ENCODE peak calls at places on chromosomes 12 and 14, in six cellular contexts. E is pancreas; M is HCT116; Z is IMR-90; J is naive thymus-derived CD4-positive, alpha-beta T cell; I is stomach. W is an unnamed sample. For H3K4me1, the result is how much of the 10 kb centered on the place peaks cover.

GRCh38 chr14:64217318-64217717 is 76.9 kb downstream of the ESR2 start:
- DNase-seq in E (no peak), M (no peak), Z (no peak), J (no peak), I (no peak), W (no peak)

GRCh38 chr12:8590842-8591545 is 21.7 kb downstream of the AICDA start:
- DNase-seq in E (no peak), M (no peak), Z (no peak), J (no peak), I (no peak), W (no peak)

GRCh38 chr12:49565119-49565955 is 2.6 kb downstream of the MCRS1 start:
- DNase-seq in E (no peak), M (no peak), Z (no peak), J (no peak), I (no peak), W (no peak)

GRCh38 chr12:56346663-56347062 is 8.0 kb downstream of the IL23A start:
- DNase-seq in E (no peak), M (no peak), Z (no peak), J (no peak), I (no peak), W (no peak)

GRCh38 chr12:14714437-14714836 is 18.0 kb upstream of the GUCY2C start:
- DNase-seq in E (no peak), M (no peak), Z (no peak), J (no peak), I (no peak), W (no peak)

GRCh38 chr12:108720757-108721514 is 10.4 kb downstream of the CORO1C start:
- DNase-seq in E (no peak), M (no peak), Z (no peak), J (no peak), I (no peak), W (no peak)

GRCh38 chr14:95291859-95292542 is 27.7 kb downstream of the CLMN start:
- DNase-seq in E (peak), M (peak), Z (peak), J (no peak), I (peak), W (no peak)

GRCh38 chr12:20588057-20588456 is 107.1 kb upstream of the SLCO1C1 start:
- DNase-seq in E (no peak), M (no peak), Z (no peak), J (no peak), I (no peak), W (no peak)

GRCh38 chr14:102594514-102595175 is 2.2 kb downstream of the RCOR1 start:
- DNase-seq in E (peak), M (peak), Z (peak), J (no peak), I (peak), W (peak)

GRCh38 chr14:50980451-50980850 is 36.2 kb upstream of the PYGL start:
- DNase-seq in E (no peak), M (no peak), Z (no peak), J (no peak), I (no peak), W (no peak)

GRCh38 chr12:131559517-131560516 is 151.1 kb upstream of the SFSWAP start:
- DNase-seq in E (no peak), M (peak), Z (no peak), J (no peak), I (no peak), W (no peak)

GRCh38 chr12:26338574-26339572 is 143.5 kb downstream of the SSPN start:
- DNase-seq in E (no peak), M (peak), Z (peak), J (no peak), I (no peak), W (no peak)

GRCh38 chr14:64707661-64708060 is 3.4 kb downstream of the PLEKHG3 start:
- DNase-seq in E (peak), M (peak), Z (peak), J (no peak), I (no peak), W (no peak)

GRCh38 chr14:31510222-31510621 is 22.4 kb upstream of the GPR33 start:
- DNase-seq in E (no peak), M (peak), Z (peak), J (no peak), I (no peak), W (no peak)

GRCh38 chr12:93624595-93625294 is 52.3 kb downstream of the SOCS2 start:
- DNase-seq in E (no peak), M (peak), Z (peak), J (no peak), I (no peak), W (no peak)

GRCh38 chr12:57276935-57277563 is 26.1 kb upstream of the STAC3 start:
- DNase-seq in E (no peak), M (peak), Z (peak), J (no peak), I (peak), W (no peak)

GRCh38 chr12:52495385-52495784 is 2.3 kb upstream of the KRT6A start:
- DNase-seq in E (no peak), M (peak), Z (no peak), J (no peak), I (no peak), W (no peak)

GRCh38 chr12:93378373-93379310 is 917 bp downstream of the NUDT4 start:
- DNase-seq in E (no peak), M (no peak), Z (peak), J (peak), I (peak), W (peak)

GRCh38 chr14:32252030-32252670 is 49.1 kb upstream of the RNU6-8 start:
- DNase-seq in E (peak), M (peak), Z (peak), J (no peak), I (peak), W (peak)

GRCh38 chr12:93148412-93148811 is 219.3 kb upstream of the EEA1 start:
- DNase-seq in E (no peak), M (no peak), Z (no peak), J (no peak), I (no peak), W (no peak)

GRCh38 chr12:62969695-62970094 is 34.7 kb upstream of the PPM1H start:
- DNase-seq in E (no peak), M (no peak), Z (no peak), J (no peak), I (no peak), W (no peak)

GRCh38 chr14:74965770-74966153 is 10.4 kb upstream of the PGF start:
- DNase-seq in E (no peak), M (no peak), Z (peak), J (no peak), I (no peak), W (no peak)

GRCh38 chr14:35368583-35368982 is 36.0 kb downstream of the NFKBIA start:
- DNase-seq in E (no peak), M (no peak), Z (no peak), J (no peak), I (no peak), W (no peak)

GRCh38 chr12:21818627-21819026 is 44.1 kb upstream of the KCNJ8 start:
- DNase-seq in E (no peak), M (no peak), Z (peak), J (no peak), I (no peak), W (no peak)

DNA sequence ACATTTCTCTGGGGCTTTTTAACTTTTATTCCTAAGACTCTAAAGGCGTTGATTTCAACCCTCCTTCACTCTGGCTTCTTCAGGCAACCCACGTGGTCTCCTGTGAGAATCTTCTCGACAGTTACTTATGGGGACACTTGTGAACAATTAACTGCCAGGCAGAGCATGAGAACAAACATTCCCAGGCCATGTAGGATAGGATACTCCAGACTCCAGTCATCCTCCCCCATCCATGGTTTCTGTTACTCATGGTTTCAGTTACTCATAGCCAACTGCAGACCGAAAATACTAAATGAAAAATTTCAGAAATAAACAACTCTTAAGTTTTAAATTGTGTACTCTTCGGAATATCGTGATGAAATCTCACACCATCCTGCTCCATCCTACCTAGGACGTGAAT is 19.5 kb downstream of the GPR68 start:
- DNase-seq in E (no peak), M (no peak), Z (peak), J (no peak), I (no peak), W (no peak)
- H3K4me1 ChIP-seq in E (under half), M (under half), Z (under half), J (half or more), I (under half), W (half or more)

DNA sequence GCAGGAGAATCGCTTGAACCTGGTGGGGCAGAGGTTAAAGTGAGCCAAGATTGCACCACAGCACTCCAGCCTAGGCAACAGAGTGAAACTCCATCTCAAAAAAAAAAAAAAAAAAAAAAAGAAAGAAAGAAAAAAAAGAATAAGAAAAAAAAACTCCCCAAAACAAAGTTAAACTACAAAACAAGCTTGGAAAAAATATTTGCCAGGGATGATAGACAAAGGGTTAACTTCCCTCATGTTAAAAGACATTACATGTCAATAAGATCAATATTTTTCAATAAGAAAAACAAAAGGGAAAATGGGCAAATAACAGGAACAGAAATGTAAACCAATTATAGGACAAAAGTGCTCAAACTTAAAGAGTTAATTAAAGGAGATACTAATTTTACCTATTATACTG is 26.4 kb upstream of the HIGD1C start:
- DNase-seq in E (no peak), M (no peak), Z (no peak), J (no peak), I (no peak), W (no peak)
- H3K4me1 ChIP-seq in E (under half), M (under half), Z (under half), J (under half), I (half or more), W (under half)

DNA sequence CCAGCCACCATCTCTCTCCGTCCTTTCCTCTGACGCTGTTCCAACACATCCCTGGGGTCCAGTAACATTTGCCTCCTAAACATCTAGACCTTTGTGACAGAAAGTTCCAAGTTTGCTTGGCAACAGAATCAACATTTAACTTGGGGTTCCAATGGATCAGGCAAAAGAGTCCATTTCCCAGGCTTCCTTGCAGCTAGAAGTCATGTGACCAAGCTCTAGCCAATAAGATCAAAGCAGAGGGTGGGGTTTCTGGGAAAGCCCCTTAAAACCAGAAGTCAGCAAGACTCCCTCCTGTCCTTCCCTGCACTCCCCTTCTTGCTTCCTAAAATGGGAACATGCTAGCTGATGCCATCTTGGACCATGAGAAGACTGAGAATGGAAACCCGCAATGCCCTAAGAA is 14.7 kb downstream of the FOXN3 start:
- DNase-seq in E (no peak), M (no peak), Z (no peak), J (no peak), I (no peak), W (no peak)
- H3K4me1 ChIP-seq in E (under half), M (under half), Z (under half), J (under half), I (half or more), W (under half)

DNA sequence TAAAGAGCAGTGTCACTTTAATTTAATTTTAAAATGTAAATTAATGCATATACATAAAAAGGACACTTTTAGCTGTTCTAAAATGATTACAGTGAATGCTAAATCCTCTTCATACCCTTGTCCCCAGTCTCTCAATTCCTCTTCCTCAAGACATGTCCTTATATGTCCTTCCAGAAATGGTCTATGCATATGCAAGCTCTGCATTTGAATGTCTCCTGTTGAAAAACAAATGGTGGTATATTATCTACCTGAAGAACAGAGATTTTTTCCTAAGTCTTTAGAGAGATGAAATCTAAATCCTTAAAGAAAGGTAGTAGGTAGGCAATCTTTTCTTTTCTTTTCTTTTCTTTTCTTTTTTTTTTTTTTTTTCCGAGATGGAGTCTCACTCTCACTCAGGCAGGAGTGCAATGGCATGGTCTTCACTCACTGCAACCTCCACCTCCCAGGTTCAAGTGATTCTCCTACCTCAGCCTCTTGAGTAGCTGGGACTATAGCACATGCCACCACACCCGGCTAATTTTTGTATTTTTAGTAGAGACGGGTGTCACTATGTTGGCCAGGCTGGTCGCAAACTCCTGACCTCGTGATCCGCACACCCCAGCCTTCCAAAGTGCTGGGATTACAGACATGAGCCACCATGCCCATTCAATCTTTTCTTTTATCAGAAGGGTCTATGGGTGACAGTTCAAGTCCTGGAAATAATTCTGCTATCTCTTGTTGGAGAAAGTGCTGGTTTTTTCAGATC is 180.5 kb downstream of the PRKCH start:
- DNase-seq in E (no peak), M (no peak), Z (no peak), J (no peak), I (no peak), W (no peak)
- H3K4me1 ChIP-seq in E (under half), M (under half), Z (under half), J (half or more), I (under half), W (half or more)

DNA sequence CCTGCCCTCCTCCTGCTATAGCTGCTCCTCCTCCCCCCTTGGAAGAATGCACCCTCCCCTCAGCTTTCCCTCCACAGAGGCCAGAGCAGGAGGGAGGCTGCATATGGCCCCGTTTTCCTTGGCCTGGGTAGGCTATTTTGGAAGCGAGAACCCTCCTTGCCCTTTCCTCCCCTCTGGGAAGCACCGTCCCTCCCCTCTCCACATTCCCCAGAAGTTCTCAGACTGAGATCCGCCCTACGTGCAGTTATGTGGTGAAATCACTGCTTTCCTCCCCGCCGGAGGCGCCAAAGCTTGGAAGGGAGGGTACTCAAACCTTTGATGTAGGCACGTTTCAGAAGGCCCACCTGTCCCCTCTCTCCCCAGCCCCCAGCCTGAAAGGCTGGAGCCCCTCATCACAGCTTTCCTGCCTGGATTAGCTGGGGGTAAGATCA is 47.8 kb downstream of the SMUG1 start:
- DNase-seq in E (no peak), M (no peak), Z (no peak), J (no peak), I (no peak), W (no peak)
- H3K4me1 ChIP-seq in E (under half), M (under half), Z (under half), J (under half), I (half or more), W (under half)

W was measured in CD8-positive, alpha-beta T cell.